ENCODE peak calls at places on chromosomes 6 and 20, in nine cellular contexts. B is cardiac fibroblast, T is HFF-Myc, E is lower leg skin, P is GM23338, W is upper lobe of right lung, C is Peyer's patch, L is tibial artery, O is sigmoid colon. M is an unnamed sample.

GRCh38 chr6:127518710-127519468 is at the start of gene MTCL3:
- DNase-seq in E (no peak), B (peak; percentile 21), T (no peak), P (peak; percentile 89), C (no peak), O (no peak), L (no peak), W (peak; percentile 66), M (no peak)

GRCh38 chr6:26575494-26575939 is 21.2 kb upstream of the ABT1 start:
- DNase-seq in W (no peak), O (no peak), P (peak; percentile 74), L (no peak), T (peak; percentile 67), B (peak; percentile 33), E (no peak), C (no peak), M (no peak)

GRCh38 chr6:18861182-18861581 is 474.0 kb downstream of the RNF144B start:
- DNase-seq in W (no peak), C (no peak), B (no peak), P (no peak), E (no peak), O (no peak), T (no peak), L (no peak), M (no peak)

GRCh38 chr6:161137839-161138544 is 135.9 kb downstream of the AGPAT4 start:
- DNase-seq in B (no peak), C (no peak), E (no peak), P (no peak), W (no peak), O (no peak), L (no peak), T (no peak), M (no peak)

GRCh38 chr6:18118330-18118729 is 4.1 kb downstream of the NHLRC1 start:
- DNase-seq in E (no peak), C (no peak), P (no peak), B (no peak), T (no peak), W (no peak), L (no peak), O (no peak), M (no peak)

GRCh38 chr20:47336013-47336754 is 20.3 kb downstream of the ZMYND8 start:
- DNase-seq in T (peak; percentile 55), W (no peak), E (no peak), C (no peak), B (peak; percentile 90), L (peak; percentile 62), P (no peak), O (peak; percentile 94), M (no peak)

GRCh38 chr6:35359744-35360348 is 17.5 kb downstream of the PPARD start:
- DNase-seq in T (no peak), C (no peak), P (no peak), L (no peak), O (peak; percentile 83), W (no peak), E (peak; percentile 45), B (peak; percentile 96), M (peak; percentile 82)

GRCh38 chr20:32626859-32627636 is 41.9 kb upstream of the NOL4L start:
- DNase-seq in L (no peak), E (no peak), O (no peak), C (no peak), B (no peak), T (no peak), W (no peak), P (no peak), M (no peak)

GRCh38 chr20:59933849-59934585 is 580 bp upstream of the SYCP2 start:
- DNase-seq in W (peak; percentile 92), E (peak; percentile 96), C (peak; percentile 88), B (peak; percentile 70), P (peak; percentile 87), T (no peak), L (peak; percentile 68), O (peak; percentile 90), M (no peak)

GRCh38 chr6:2259574-2259973 is 14.2 kb upstream of the GMDS start:
- DNase-seq in B (no peak), C (no peak), W (no peak), P (no peak), O (no peak), L (no peak), E (no peak), T (no peak), M (no peak)

GRCh38 chr20:53399592-53400335 is 193.9 kb downstream of the ZNF217 start:
- DNase-seq in E (no peak), C (no peak), B (no peak), P (no peak), W (peak; percentile 89), L (no peak), O (no peak), T (no peak), M (no peak)

GRCh38 chr6:127514396-127515227 is 4.5 kb downstream of the MTCL3 start:
- DNase-seq in B (peak; percentile 44), C (peak; percentile 51), P (peak; percentile 86), O (no peak), E (peak; percentile 86), W (peak; percentile 79), L (no peak), T (no peak), M (no peak)

GRCh38 chr20:329851-330232 is 4.5 kb downstream of the SOX12 start:
- DNase-seq in B (no peak), E (no peak), L (no peak), P (peak; percentile 15), T (no peak), O (no peak), W (no peak), C (no peak), M (no peak)

GRCh38 chr6:157614026-157614484 is 209.0 kb upstream of the SNX9 start:
- DNase-seq in C (no peak), P (no peak), T (no peak), E (no peak), B (peak; percentile 10), W (no peak), L (no peak), O (no peak), M (no peak)
- TF ChIP-seq CTCF in C (no peak), P (no peak), T (no peak), E (no peak), B (no peak), W (no peak), L (no peak), O (no peak), M (peak; percentile 27)

GRCh38 chr6:101443315-101443714 is 49.8 kb downstream of the GRIK2 start:
- DNase-seq in B (no peak), O (no peak), C (no peak), P (no peak), L (no peak), T (no peak), E (no peak), W (no peak), M (no peak)

GRCh38 chr6:101439790-101440189 is 46.3 kb downstream of the GRIK2 start:
- DNase-seq in E (no peak), W (no peak), C (no peak), B (no peak), P (no peak), L (no peak), T (no peak), O (no peak), M (no peak)

GRCh38 chr6:101445527-101445926 is 52.0 kb downstream of the GRIK2 start:
- DNase-seq in P (no peak), T (peak; percentile 61), B (peak; percentile 2), W (no peak), C (no peak), E (no peak), O (no peak), L (no peak), M (no peak)

DNA sequence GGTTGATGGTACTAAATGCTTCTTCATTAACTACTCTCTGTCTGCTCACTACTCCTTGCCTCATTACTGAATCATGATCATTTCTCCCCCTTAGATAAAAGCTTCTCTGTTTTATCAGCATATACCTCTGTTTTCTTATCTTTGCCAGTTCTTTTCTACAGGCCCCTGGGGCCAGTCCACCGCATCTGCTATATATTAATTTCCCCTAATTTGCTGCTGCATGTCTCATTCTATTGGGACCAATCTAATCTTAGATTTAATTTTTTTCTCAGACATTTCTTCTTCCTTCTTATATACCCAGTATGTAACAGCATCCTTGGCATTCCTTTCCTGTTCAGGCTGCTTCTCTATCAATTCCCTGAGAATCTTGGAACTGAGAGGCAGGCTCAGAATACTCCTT is 51.2 kb downstream of the GRIK2 start:
- DNase-seq in T (no peak), O (no peak), B (no peak), P (no peak), W (no peak), C (no peak), L (no peak), E (no peak), M (no peak)
- H3K4me3 ChIP-seq in T (no peak overlapping the region), O (no peak overlapping the region), B (no peak overlapping the region), P (no peak overlapping the region), W (no peak overlapping the region), C (no peak overlapping the region), L (no peak overlapping the region), E (no peak overlapping the region), M (no peak overlapping the region)

DNA sequence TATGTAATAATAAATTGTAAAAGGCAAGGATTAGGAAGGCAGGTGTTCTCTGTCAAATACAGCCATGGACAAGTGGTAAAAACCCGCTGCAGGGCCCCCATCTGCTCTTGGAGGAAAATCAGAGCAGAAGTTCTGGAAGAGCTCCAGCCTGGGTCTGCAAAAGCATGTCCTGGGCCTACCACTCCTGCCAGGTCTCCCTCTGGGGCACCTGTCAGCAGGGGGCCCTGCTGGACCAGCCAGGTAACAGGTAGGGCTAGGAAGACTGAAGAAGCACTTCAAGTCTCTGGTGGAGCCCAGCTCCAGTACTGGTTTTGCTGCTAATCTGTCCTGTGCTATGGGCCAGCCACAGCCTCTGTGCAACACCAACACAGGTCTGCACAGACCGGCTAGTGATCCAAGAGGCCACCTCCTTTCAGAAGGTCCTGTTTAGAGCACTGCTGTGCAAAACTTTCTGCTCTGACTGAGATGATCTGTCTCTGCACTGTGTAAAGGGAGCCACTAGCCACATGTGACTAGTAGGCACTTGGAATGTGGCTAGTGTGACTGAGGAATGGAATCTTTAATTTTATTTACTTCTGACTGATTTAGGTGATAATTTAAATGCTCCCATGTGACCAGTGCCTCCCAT is 30.2 kb downstream of the RRBP1 start:
- DNase-seq in C (peak; percentile 50), W (peak; percentile 61), E (no peak), P (no peak), L (peak; percentile 13), O (peak; percentile 60), T (no peak), B (no peak), M (peak; percentile 54)
- TF ChIP-seq CTCF in C (no peak), W (no peak), E (no peak), P (no peak), L (no peak), O (no peak), T (no peak), B (no peak), M (peak; percentile 65)

DNA sequence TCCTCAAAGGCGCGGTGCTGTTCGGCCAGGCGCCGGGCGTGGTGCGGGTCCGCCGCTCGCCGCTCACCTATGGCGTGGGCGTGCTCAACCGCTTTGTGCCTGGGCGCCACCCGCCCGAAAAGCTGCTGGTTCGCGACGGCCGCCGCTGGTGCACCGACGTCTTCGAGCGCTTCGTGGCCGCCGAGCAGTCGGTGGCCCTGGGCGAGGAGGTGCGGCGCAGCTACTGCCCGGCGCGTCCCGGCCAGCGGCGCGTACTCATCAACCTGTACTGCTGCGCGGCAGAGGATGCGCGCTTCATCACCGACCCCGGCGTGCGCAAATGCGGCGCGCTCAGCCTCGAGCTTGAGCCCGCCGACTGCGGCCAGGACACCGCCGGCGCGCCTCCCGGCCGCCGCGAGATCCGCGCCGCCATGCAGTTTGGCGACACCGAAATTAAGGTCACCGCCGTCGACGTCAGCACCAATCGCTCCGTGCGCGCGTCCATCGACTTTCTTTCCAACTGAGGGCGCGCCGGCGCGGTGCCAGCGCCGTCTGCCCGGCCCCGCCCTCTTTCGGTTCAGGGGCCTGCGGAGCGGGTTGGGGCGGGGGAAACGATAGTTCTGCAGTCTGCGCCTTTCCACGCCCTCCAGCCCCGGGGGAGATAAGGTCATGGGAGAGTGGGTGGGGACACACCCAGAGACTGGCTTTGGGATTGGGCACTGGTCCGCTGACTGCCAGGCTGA is 15.7 kb downstream of the ADISSP start:
- DNase-seq in C (peak; percentile 64), P (peak; percentile 83), O (peak; percentile 80), L (peak; percentile 38), B (peak; percentile 31), E (no peak), W (peak; percentile 84), T (no peak), M (no peak)
- H3K4me3 ChIP-seq in C (no peak overlapping the region), P (peak overlapping the region; percentile 73), O (peak overlapping the region; percentile 40), L (peak overlapping the region; percentile 32), B (peak overlapping the region; percentile 17), E (no peak overlapping the region), W (peak overlapping the region; percentile 40), T (no peak overlapping the region), M (no peak overlapping the region)